ENCODE peak calls at places on chromosomes 12 and 14, in nine cellular contexts. R is A549, I is astrocyte of the spinal cord, M is spleen, F is fibroblast of the aortic adventitia, T is fibroblast of pulmonary artery, V is esophagus muscularis mucosa, L is left ventricle myocardium inferior, N is PC-3. A is an unnamed sample.

GRCh38 chr12:116898675-116899074 is 12.1 kb upstream of the FBXW8 start:
- DNase-seq in M (no peak), F (no peak), I (no peak), N (no peak), T (no peak), L (no peak), V (no peak), R (no peak), A (no peak)

GRCh38 chr14:20662968-20663731 is 21.2 kb upstream of the RNASE4 start:
- DNase-seq in R (peak; percentile 99), L (no peak), V (peak; percentile 91), N (peak; percentile 90), T (peak; percentile 66), M (peak; percentile 90), F (peak; percentile 72), I (peak; percentile 48), A (no peak)

GRCh38 chr14:33646692-33647260 is 304.1 kb downstream of the EGLN3 start:
- DNase-seq in V (no peak), R (no peak), L (no peak), F (peak; percentile 59), T (peak; percentile 76), N (peak; percentile 74), I (peak; percentile 84), M (no peak), A (no peak)

GRCh38 chr12:553216-554000 is 93.7 kb downstream of the B4GALNT3 start:
- DNase-seq in T (no peak), L (no peak), F (no peak), V (no peak), N (no peak), I (no peak), R (no peak), M (peak; percentile 78), A (no peak)

GRCh38 chr12:93974252-93974651 is 174.1 kb upstream of the PLXNC1 start:
- DNase-seq in L (no peak), T (no peak), R (no peak), M (no peak), I (no peak), V (no peak), N (no peak), F (peak; percentile 18), A (no peak)

GRCh38 chr14:70127186-70127585 is 61.6 kb downstream of the SLC8A3 start:
- DNase-seq in I (no peak), M (no peak), V (peak; percentile 62), N (no peak), L (no peak), T (no peak), R (no peak), F (no peak), A (no peak)

GRCh38 chr12:128261757-128262156 is 5.2 kb upstream of the TMEM132C start:
- DNase-seq in R (no peak), T (no peak), N (no peak), M (no peak), I (no peak), V (no peak), L (no peak), F (no peak), A (no peak)

GRCh38 chr14:61280526-61281185 is 482 bp downstream of the TMEM30B start:
- DNase-seq in L (peak; percentile 62), I (peak; percentile 38), F (peak; percentile 36), T (peak; percentile 36), N (peak; percentile 84), V (no peak), M (peak; percentile 90), R (peak; percentile 84), A (no peak)

DNA sequence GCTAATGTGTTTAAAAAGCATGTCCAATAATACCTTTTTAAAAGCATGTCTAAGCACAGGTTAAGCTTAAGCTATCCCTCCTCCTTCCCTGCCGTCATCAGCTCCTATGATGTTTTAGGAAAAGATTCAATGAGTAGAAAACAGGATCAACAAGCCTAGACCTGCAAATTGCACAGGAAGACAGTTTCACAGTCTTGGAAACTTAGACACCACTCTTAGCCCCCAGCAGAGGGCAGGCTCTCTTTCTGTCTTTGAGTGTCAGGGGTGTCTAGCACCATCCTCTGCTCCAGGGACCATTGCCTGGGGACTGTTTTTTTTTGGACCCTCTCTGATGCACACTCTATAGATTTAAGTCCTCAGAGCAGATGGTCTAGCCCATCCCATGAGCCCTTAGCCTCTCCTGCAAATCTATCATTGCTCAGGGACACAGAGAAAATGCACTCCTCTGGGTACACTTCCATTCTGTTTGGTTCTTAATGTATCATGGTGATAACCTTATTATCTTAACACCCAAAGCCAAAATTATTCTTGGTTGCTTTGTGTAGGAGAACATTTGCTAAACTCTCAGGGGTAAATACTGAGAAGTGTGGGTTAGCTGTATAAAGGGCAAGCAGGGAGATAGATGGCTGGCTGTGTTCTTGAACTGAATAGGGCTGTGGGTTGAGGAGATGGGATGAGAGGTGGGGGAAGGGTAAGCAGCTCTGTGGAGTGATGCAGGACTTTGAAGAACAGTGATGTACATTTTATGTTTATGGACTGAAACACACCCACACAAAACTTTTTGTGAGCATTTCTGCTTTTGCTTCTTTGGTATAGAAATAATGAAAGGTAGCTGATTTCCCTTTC is 259.9 kb upstream of the DDHD1 start:
- DNase-seq in T (peak; percentile 23), F (no peak), N (peak; percentile 45), I (no peak), R (peak; percentile 19), V (no peak), L (no peak), M (no peak), A (no peak)
- TF ChIP-seq CTCF in T (peak; percentile 72), F (peak; percentile 45), N (peak; percentile 77), I (peak; percentile 58), R (peak; percentile 38), V (no peak), L (peak; percentile 45), M (no peak), A (peak; percentile 49)

GRCh38 chr14:99190696-99191662 is 81.0 kb downstream of the BCL11B start:
- DNase-seq in L (no peak), M (peak; percentile 45), T (no peak), N (no peak), R (no peak), V (no peak), I (no peak), F (no peak), A (no peak)

GRCh38 chr14:99192823-99193222 is 79.2 kb downstream of the BCL11B start:
- DNase-seq in V (no peak), R (no peak), T (no peak), M (peak; percentile 25), I (no peak), N (no peak), L (no peak), F (no peak), A (no peak)

GRCh38 chr14:99194136-99194535 is 77.9 kb downstream of the BCL11B start:
- DNase-seq in V (no peak), T (no peak), R (no peak), L (no peak), I (no peak), M (peak; percentile 63), N (no peak), F (no peak), A (no peak)

GRCh38 chr14:99189201-99189801 is 82.7 kb downstream of the BCL11B start:
- DNase-seq in L (no peak), M (peak; percentile 84), V (no peak), I (no peak), F (no peak), N (no peak), T (no peak), R (no peak), A (no peak)

DNA sequence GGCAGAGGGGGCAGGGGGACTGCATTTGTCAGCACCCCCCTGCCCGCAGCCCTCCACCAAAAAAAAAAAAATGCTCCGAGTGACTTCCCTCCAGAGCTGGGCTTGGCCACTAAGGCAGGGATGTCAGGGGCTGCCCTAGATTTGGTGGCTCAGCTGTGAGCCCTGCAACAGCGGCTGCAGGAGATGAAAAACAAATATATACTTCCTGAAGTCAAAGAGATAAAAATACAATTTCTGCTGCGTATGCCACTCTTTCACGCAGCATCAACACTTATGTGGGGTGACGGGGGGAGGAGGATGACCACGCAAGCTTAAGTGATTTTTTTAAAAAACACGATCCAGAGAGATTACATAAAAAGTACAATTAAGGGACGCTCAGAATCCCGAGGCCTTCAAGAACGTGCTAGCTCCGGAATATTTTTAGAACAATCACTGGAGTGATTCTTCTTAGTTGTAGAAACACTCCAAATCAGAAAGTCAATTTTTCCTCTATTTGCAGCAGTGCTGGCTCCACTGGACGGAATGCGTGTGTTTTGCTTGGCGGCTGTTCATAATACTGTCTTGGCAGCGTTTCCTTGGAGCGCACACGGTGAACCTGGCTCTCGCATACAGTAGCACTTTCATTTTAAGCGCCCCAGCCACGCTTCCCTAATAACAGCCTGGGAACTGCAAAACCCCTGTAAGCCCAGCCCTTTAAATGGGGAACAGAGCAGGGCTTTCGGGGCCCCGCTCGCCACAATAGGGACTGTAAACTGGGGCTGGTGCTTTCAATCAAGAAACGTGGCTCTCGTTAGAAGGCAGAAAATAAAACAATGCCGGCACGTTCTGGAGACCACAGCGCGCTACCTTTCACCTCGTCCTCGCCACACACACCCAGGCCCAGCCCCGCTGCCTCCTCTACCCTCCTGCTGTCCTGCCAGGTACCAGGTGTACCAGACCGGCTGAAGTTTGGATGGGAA is 80.1 kb downstream of the BCL11B start:
- DNase-seq in T (peak; percentile 71), I (peak; percentile 78), F (peak; percentile 33), M (peak; percentile 64), R (no peak), N (peak; percentile 53), L (peak; percentile 62), V (no peak), A (peak; percentile 5)
- H3K4me3 ChIP-seq in T (peak overlapping the region; percentile 36), I (peak overlapping the region; percentile 26), F (peak overlapping the region; percentile 22), M (peak overlapping the region; percentile 0), R (no peak overlapping the region), N (peak overlapping the region; percentile 66), L (peak overlapping the region; percentile 61), V (peak overlapping the region; percentile 59), A (peak overlapping the region; percentile 49)

DNA sequence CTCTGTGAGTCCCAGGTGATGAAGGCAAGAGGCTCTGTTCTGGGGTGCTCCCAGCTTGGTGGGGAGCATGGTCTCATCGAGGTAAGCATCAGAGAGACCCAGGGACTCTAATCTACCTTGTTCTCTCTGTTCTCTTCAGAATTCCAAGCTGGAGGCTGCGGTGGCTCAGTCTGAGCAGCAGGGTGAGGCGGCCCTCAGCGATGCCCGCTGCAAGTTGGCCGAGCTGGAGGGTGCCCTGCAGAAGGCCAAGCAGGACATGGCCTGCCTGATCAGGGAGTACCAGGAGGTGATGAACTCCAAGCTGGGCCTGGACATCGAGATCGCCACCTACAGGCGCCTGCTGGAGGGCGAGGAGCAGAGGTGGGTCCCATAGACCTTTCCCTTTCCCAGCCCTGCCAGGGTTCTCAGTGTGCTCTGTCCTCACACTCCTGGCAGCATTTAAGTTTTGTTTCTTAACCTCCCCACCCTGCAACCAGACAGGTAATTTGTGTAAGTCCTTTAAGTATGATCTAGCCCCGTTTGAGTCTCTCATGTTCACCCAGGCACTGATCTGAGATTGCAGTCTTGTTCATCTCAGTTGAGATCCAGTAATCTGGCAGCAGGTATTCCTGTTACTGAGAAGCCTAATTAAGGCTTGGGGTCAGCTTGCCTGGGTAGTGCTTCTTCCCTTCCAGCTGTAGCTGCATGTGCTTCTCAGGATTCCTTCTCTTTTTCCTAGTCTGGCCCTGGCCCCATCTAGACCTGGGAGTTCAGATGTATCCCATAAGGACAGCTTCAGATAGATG is 14.8 kb upstream of the KRT81 start:
- DNase-seq in I (no peak), R (peak; percentile 26), T (no peak), V (no peak), L (no peak), N (no peak), M (peak; percentile 62), F (no peak), A (no peak)
- TF ChIP-seq CTCF in I (peak; percentile 36), R (peak; percentile 16), T (peak; percentile 30), V (no peak), L (peak; percentile 32), N (peak; percentile 56), M (peak; percentile 18), F (no peak), A (peak; percentile 4)

DNA sequence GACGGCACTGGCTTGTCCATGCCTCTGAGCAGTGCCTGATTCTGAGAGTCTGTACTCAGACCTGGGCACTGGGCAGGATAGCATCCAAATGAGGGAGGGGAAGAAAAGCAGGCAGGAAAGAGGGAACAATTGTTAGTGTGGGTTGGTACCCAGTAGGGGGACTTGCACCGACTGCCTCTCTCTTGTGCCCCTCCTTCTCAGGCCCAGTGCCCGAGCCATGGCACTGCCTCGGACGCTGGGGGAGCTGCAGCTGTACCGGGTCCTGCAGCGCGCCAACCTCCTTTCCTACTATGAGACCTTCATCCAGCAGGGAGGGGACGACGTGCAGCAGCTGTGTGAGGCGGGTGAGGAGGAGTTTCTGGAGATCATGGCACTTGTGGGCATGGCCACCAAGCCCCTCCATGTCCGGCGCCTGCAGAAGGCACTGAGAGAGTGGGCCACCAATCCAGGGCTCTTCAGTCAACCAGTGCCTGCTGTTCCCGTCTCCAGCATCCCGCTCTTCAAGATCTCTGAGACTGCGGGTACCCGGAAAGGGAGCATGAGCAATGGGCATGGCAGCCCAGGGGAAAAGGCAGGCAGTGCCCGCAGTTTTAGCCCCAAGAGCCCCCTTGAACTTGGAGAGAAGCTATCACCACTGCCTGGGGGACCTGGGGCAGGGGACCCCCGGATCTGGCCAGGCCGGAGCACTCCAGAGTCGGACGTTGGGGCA is 2.2 kb downstream of the NAB2 start:
- DNase-seq in R (no peak), L (no peak), T (no peak), M (no peak), F (no peak), V (no peak), N (no peak), I (no peak), A (no peak)
- H3K4me3 ChIP-seq in R (no peak overlapping the region), L (peak overlapping the region; percentile 95), T (peak overlapping the region; percentile 94), M (peak overlapping the region; percentile 84), F (peak overlapping the region; percentile 95), V (peak overlapping the region; percentile 96), N (peak overlapping the region; percentile 29), I (peak overlapping the region; percentile 87), A (peak overlapping the region; percentile 91)